ENCODE peak calls at places on chromosomes 16 and 17, in eight cellular contexts. E, I, R, Y, P, N, K and A are unnamed samples.

GRCh38 chr16:70163596-70163995 is 10.0 kb upstream of the CLEC18C start:
- DNase-seq in E (no peak), I (no peak), R (no peak), Y (no peak), P (no peak), N (no peak), K (no peak), A (no peak)

GRCh38 chr17:2198917-2199316 is 104.7 kb downstream of the SMG6 start:
- DNase-seq in E (no peak), I (no peak), R (no peak), Y (no peak), P (no peak), N (no peak), K (no peak), A (no peak)

GRCh38 chr17:83133302-83134121 is 54.1 kb downstream of the METRNL start:
- DNase-seq in E (no peak), I (peak), R (peak), Y (no peak), P (peak), N (no peak), K (no peak), A (no peak)

GRCh38 chr17:70144260-70144846 is 25.0 kb upstream of the KCNJ2 start:
- DNase-seq in E (peak), I (no peak), R (no peak), Y (no peak), P (no peak), N (no peak), K (no peak), A (no peak)

GRCh38 chr17:2048805-2049204 is 6.1 kb upstream of the HIC1 start:
- DNase-seq in E (no peak), I (no peak), R (no peak), Y (no peak), P (no peak), N (no peak), K (no peak), A (no peak)

GRCh38 chr16:23400387-23400930 is 52.5 kb downstream of the COG7 start:
- DNase-seq in E (no peak), I (no peak), R (peak), Y (no peak), P (no peak), N (no peak), K (no peak), A (no peak)

GRCh38 chr16:81442909-81443687 is 1.5 kb upstream of the CMIP start:
- DNase-seq in E (no peak), I (no peak), R (no peak), Y (no peak), P (no peak), N (no peak), K (no peak), A (no peak)

GRCh38 chr17:48162946-48163506 is 55.5 kb downstream of the SNX11 start:
- DNase-seq in E (no peak), I (no peak), R (no peak), Y (no peak), P (peak), N (peak), K (no peak), A (no peak)

GRCh38 chr16:56910654-56911539 is 21.0 kb upstream of the HERPUD1 start:
- DNase-seq in E (no peak), I (peak), R (no peak), Y (no peak), P (peak), N (no peak), K (no peak), A (no peak)

GRCh38 chr17:12388206-12388605 is 277.5 kb upstream of the MYOCD start:
- DNase-seq in E (no peak), I (no peak), R (no peak), Y (no peak), P (no peak), N (no peak), K (no peak), A (no peak)

GRCh38 chr16:53052519-53053501 is at the start of gene CHD9NB:
- DNase-seq in E (peak), I (peak), R (peak), Y (peak), P (peak), N (no peak), K (no peak), A (peak)

GRCh38 chr17:31544186-31544585 is 152.7 kb downstream of the RAB11FIP4 start:
- DNase-seq in E (no peak), I (no peak), R (no peak), Y (no peak), P (no peak), N (no peak), K (no peak), A (no peak)

DNA sequence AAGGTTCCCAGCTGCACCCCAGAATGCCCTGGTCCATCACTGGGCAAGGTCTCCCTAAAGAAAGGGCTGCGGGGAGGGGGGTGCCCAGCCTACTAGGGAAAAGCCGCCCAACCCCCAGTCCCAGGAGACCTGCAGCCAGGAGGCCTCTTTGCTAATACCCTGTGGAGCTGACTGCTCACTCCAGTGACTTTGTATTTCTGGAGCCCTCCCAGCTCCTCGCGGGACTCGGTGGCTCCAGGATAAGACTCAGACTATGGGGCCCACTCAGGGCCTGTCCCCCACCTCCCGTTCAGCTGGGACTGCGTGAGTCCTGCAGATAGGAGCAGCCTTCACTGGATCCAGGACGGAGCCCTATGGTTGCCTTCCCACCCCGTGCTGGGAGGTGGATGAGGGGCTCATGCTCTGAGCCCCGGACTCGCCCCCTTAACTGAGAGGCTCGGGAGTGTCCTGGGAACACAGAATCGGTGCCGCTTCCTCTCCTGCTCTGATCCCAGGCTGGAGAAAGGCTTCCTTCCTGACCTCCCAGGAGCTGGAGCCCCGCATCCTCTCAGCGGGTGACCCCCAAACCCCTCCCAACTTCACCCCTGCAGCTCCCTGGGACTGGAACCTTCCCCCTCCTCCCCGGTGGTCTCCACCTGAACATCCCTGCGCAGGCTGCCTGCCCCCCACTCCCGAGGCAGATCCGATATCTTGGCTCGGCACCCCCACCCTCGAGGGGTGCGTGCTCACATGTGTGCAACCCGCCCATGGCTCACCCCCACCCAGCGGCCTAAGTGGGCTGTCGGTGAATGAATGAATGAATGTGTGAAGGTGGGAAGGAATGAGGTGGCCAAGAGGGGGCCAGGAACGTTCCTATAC is 40.0 kb downstream of the SLC7A5 start:
- DNase-seq in E (no peak), I (no peak), R (no peak), Y (no peak), P (no peak), N (no peak), K (no peak), A (no peak)
- TF ChIP-seq POLR2AphosphoS5 in E (no peak), I (no peak), R (no peak), Y (no peak), P (no peak), N (no peak), K (no peak), A (no peak)

GRCh38 chr17:42795061-42795460 is 3.4 kb downstream of the COA3 start:
- DNase-seq in E (no peak), I (no peak), R (no peak), Y (no peak), P (no peak), N (no peak), K (no peak), A (no peak)

GRCh38 chr17:42797067-42798007 is 1.2 kb downstream of the COA3 start:
- DNase-seq in E (no peak), I (peak), R (no peak), Y (no peak), P (peak), N (peak), K (no peak), A (no peak)

GRCh38 chr17:42795465-42795864 is 3.0 kb downstream of the COA3 start:
- DNase-seq in E (no peak), I (no peak), R (no peak), Y (no peak), P (peak), N (no peak), K (no peak), A (no peak)

GRCh38 chr17:42798011-42798382 is 507 bp downstream of the COA3 start:
- DNase-seq in E (no peak), I (no peak), R (no peak), Y (no peak), P (no peak), N (no peak), K (no peak), A (no peak)

GRCh38 chr17:42796066-42796758 is 2.3 kb downstream of the COA3 start:
- DNase-seq in E (no peak), I (no peak), R (no peak), Y (no peak), P (no peak), N (no peak), K (no peak), A (no peak)
- TF ChIP-seq POLR2AphosphoS5 in E (no peak), I (no peak), R (no peak), Y (no peak), P (no peak), N (no peak), K (no peak), A (no peak)

GRCh38 chr16:67841816-67842508 is at the start of gene THAP11:
- DNase-seq in E (peak), I (peak), R (peak), Y (peak), P (peak), N (peak), K (peak), A (peak)
- TF ChIP-seq POLR2AphosphoS5 in E (peak), I (peak), R (peak), Y (peak), P (peak), N (peak), K (peak), A (peak)

DNA sequence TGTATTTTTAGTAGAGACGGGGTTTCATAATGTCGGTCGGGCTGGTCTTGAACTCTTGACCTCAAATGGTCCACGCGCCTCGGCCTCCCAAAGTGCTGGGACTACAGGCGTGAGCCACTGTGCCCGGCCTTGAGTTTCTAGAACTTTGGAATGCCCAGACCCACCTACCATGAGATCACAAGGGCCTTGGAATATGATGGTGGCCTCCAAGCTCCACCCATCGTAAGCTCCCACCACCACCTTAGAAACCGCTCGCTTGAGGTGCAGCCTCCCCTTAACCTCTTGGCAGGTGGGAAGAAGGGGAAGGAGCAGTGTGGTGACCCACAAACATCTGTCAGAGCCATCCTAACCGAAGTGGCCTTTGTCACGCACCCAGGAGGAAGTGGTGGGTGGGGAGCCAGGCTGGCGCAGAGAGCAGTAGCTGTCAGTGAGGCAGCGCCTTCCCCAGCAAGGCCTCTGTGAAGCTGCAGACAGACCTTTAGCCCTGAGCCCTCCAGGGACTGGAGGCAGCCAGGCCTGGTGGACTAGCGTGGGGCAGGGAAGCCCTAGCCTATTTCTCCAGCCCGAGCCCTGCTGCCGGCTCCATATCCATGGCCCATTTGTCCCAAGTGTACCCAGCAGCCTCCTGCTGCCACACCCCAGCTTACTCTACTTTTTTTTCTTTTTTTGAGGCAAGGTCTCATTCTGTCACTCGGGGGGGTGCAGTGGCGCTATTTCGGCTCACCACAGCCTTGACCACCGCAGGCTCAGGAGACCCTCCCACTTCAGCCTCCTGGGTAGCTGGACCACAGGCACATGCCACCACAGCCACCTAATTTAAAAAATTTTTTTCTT is 13.1 kb upstream of the SEPHS2 start:
- DNase-seq in E (no peak), I (peak), R (peak), Y (no peak), P (peak), N (peak), K (peak), A (no peak)
- TF ChIP-seq POLR2AphosphoS5 in E (no peak), I (no peak), R (no peak), Y (no peak), P (peak), N (no peak), K (no peak), A (no peak)

GRCh38 chr17:78175643-78175981 is 7.2 kb downstream of the SYNGR2 start:
- DNase-seq in E (no peak), I (no peak), R (no peak), Y (no peak), P (no peak), N (no peak), K (no peak), A (no peak)

GRCh38 chr17:78174870-78175642 is 6.7 kb downstream of the SYNGR2 start:
- DNase-seq in E (no peak), I (peak), R (no peak), Y (peak), P (peak), N (peak), K (no peak), A (no peak)

GRCh38 chr17:78179372-78179771 is 7.5 kb downstream of the TK1 start:
- DNase-seq in E (no peak), I (peak), R (no peak), Y (peak), P (no peak), N (peak), K (no peak), A (no peak)

GRCh38 chr17:78173025-78173715 is 4.8 kb downstream of the SYNGR2 start:
- DNase-seq in E (no peak), I (no peak), R (no peak), Y (no peak), P (peak), N (no peak), K (no peak), A (no peak)

GRCh38 chr17:78176548-78177025 is 8.2 kb downstream of the SYNGR2 start:
- DNase-seq in E (no peak), I (peak), R (peak), Y (no peak), P (peak), N (peak), K (no peak), A (peak)
- TF ChIP-seq POLR2AphosphoS5 in E (peak), I (no peak), R (no peak), Y (no peak), P (no peak), N (no peak), K (peak), A (peak)

GRCh38 chr16:77963185-77964044 is 58.9 kb upstream of the CLEC3A start:
- DNase-seq in E (no peak), I (no peak), R (no peak), Y (no peak), P (no peak), N (no peak), K (no peak), A (no peak)
- TF ChIP-seq POLR2AphosphoS5 in E (no peak), I (no peak), R (no peak), Y (no peak), P (no peak), N (no peak), K (no peak), A (no peak)

DNA sequence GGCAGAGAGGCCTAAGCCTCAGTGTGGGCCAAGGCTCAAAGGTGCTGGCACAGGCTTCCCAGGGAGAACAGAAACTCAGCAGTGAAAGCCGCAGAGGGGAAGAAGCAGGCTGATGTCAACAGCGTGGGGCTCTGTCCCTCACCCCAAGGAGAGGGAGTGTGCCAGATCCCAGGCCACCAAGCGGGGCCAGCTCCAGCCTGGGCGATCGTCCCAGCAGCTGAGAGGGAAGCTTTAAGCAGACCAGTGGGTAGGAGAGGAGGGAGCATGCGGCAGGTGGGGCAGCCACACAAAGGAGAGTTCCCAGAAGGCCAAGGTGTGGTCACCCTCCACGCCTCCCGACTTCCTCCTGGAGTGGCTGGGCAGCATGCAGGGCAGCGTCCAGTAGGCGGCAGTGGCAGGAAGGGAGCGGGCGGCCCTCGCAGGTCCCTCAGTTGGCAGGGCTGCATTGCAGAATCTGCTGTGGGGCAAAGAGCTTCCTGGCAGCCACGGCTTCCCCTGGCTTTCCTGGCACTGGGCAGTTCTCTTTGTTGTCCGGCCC is 6.0 kb downstream of the SYNGR2 start:
- DNase-seq in E (no peak), I (peak), R (peak), Y (peak), P (peak), N (peak), K (peak), A (peak)
- TF ChIP-seq POLR2AphosphoS5 in E (no peak), I (peak), R (peak), Y (peak), P (peak), N (peak), K (peak), A (peak)

DNA sequence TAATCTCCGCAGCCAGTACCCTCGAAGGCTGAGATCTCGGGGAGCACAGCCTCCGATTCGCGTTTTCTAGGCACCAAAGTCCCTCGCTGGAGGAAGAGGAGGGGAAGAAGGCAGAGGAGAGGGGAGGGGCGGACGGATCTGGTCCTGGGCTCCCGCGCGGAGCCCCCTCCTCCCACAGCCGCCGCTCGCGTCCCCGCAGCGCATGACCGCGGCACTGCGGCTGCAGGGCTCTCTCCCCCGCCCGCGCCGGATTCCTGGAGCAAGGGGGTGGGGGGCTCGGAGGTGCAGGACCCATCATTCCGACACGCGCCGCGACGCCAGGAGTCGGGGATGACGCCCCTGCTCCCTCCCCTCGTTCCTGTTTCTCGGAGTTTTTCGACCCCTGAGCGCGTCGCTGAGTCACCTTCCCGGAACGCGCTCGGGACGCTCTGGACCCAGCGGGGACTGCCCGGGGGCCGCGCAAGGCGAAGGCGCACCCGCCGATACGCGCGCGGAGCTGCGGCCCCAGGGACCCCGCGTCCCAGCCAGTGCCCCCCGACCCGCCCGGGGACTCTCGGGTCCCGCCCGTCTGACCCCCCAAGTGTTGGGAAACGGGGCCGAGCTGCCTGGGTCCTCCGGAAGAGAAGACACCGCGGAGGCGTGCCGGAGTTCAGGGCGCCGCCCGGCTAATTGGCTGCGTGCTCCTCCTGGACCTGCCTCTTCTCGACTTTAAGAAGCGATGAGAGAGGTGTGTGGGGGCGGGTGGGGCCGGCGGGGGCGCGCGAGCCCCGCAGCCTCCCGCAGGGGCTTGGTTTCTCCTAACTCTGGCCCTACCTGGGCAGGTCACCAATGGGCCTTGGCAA is 1.4 kb upstream of the SPHK1 start:
- DNase-seq in E (no peak), I (peak), R (no peak), Y (peak), P (peak), N (peak), K (no peak), A (peak)
- TF ChIP-seq POLR2AphosphoS5 in E (peak), I (peak), R (no peak), Y (peak), P (no peak), N (no peak), K (no peak), A (no peak)

DNA sequence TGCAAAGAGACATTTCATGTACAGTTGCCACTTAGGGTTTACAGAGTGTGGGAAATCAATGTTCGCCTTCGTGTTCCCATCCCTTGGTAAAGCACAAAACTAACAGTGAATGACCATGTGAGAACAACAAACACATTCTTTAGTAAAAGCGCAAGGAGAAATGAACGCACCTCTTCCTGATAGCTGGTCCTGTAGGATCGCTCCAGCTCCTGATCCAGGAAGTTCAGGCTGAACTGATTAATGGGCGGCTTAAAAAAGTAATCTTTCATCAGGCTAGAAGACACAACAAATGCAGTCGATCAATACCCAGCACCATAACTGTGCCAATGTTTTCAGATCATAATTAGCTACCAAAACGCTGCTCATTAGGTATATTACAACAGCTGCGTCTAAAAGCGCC is 108.3 kb upstream of the CREBBP start:
- DNase-seq in E (no peak), I (no peak), R (no peak), Y (no peak), P (no peak), N (no peak), K (no peak), A (no peak)
- TF ChIP-seq POLR2AphosphoS5 in E (no peak), I (no peak), R (no peak), Y (no peak), P (no peak), N (no peak), K (no peak), A (no peak)

GRCh38 chr16:12575288-12575687 is 228.4 kb downstream of the CPPED1 start:
- DNase-seq in E (no peak), I (no peak), R (peak), Y (no peak), P (no peak), N (no peak), K (no peak), A (no peak)

GRCh38 chr16:12580809-12581208 is 222.9 kb downstream of the CPPED1 start:
- DNase-seq in E (no peak), I (no peak), R (peak), Y (no peak), P (no peak), N (no peak), K (no peak), A (no peak)

GRCh38 chr16:12576878-12577277 is 226.8 kb downstream of the CPPED1 start:
- DNase-seq in E (no peak), I (no peak), R (no peak), Y (no peak), P (no peak), N (no peak), K (no peak), A (no peak)

GRCh38 chr16:12574721-12575120 is 229.0 kb downstream of the CPPED1 start:
- DNase-seq in E (no peak), I (no peak), R (peak), Y (no peak), P (no peak), N (no peak), K (no peak), A (no peak)

GRCh38 chr16:12578001-12578400 is 225.7 kb downstream of the CPPED1 start:
- DNase-seq in E (no peak), I (no peak), R (no peak), Y (no peak), P (no peak), N (no peak), K (no peak), A (no peak)
- TF ChIP-seq POLR2AphosphoS5 in E (no peak), I (no peak), R (no peak), Y (no peak), P (no peak), N (no peak), K (no peak), A (no peak)